ENCODE peak calls at places on chromosomes 1 and 21, in seven cellular contexts. A is AG04450; B is astrocyte of the spinal cord; Q is HCT116; U is mesendoderm; M is activated CD8-positive, alpha-beta memory T cell treated with anti-CD3 and anti-CD28 coated beads for 24 hours; E is NK-92 treated with Interleukin-12 subunit alpha and Interleukin-12 subunit beta, amount 100 ng/mL, for 24 hours. D is an unnamed sample.

GRCh38 chr1:209389258-209389657 is 194.3 kb upstream of the CAMK1G start:
- DNase-seq in A (peak), B (peak), Q (peak), U (peak), M (no peak), E (no peak), D (no peak)

GRCh38 chr1:160672118-160672517 is 25.3 kb upstream of the SLAMF1 start:
- DNase-seq in A (no peak), B (no peak), Q (no peak), U (peak), M (no peak), E (no peak), D (no peak)

GRCh38 chr1:118116401-118116800 is 68.6 kb downstream of the SPAG17 start:
- DNase-seq in A (no peak), B (no peak), Q (no peak), U (no peak), M (no peak), E (no peak), D (no peak)

GRCh38 chr1:163055531-163055930 is 13.6 kb upstream of the RGS4 start:
- DNase-seq in A (no peak), B (no peak), Q (no peak), U (peak), M (no peak), E (no peak), D (peak)

GRCh38 chr1:204011426-204011825 is 61.5 kb upstream of the SOX13 start:
- DNase-seq in A (no peak), B (no peak), Q (no peak), U (no peak), M (no peak), E (no peak), D (no peak)

GRCh38 chr1:10152709-10153284 is 57.6 kb upstream of the KIF1B start:
- DNase-seq in A (peak), B (peak), Q (peak), U (peak), M (peak), E (no peak), D (peak)

GRCh38 chr1:38037481-38037939 is 9.1 kb downstream of the POU3F1 start:
- DNase-seq in A (no peak), B (no peak), Q (no peak), U (no peak), M (no peak), E (no peak), D (no peak)

GRCh38 chr1:186536272-186536905 is 75.5 kb upstream of the PDC start:
- DNase-seq in A (no peak), B (peak), Q (no peak), U (no peak), M (no peak), E (no peak), D (no peak)

GRCh38 chr1:192261476-192261875 is 55.3 kb upstream of the RGS21 start:
- DNase-seq in A (no peak), B (no peak), Q (no peak), U (no peak), M (no peak), E (no peak), D (no peak)

GRCh38 chr1:229402993-229403392 is 30.9 kb downstream of the ACTA1 start:
- DNase-seq in A (no peak), B (no peak), Q (no peak), U (no peak), M (no peak), E (no peak), D (no peak)

GRCh38 chr21:16583567-16583966 is 853.8 kb downstream of the USP25 start:
- DNase-seq in A (no peak), B (no peak), Q (no peak), U (no peak), M (no peak), E (no peak), D (no peak)

GRCh38 chr1:162369571-162369970 is 7.1 kb downstream of the SPATA46 start:
- DNase-seq in A (no peak), B (no peak), Q (no peak), U (no peak), M (no peak), E (no peak), D (no peak)

GRCh38 chr1:244391761-244392160 is 59.9 kb downstream of the ADSS2 start:
- DNase-seq in A (no peak), B (peak), Q (no peak), U (peak), M (no peak), E (no peak), D (no peak)

GRCh38 chr1:180183426-180183825 is 28.8 kb downstream of the QSOX1 start:
- DNase-seq in A (no peak), B (no peak), Q (no peak), U (no peak), M (no peak), E (no peak), D (no peak)

GRCh38 chr1:85296980-85297379 is 20.5 kb upstream of the BCL10 start:
- DNase-seq in A (no peak), B (peak), Q (no peak), U (no peak), M (no peak), E (no peak), D (no peak)

GRCh38 chr1:55679971-55680370 is 464.8 kb upstream of the USP24 start:
- DNase-seq in A (peak), B (peak), Q (no peak), U (no peak), M (no peak), E (no peak), D (no peak)

GRCh38 chr1:37439672-37439995 is 34.7 kb upstream of the ZC3H12A start:
- DNase-seq in A (no peak), B (no peak), Q (no peak), U (no peak), M (no peak), E (no peak), D (no peak)

GRCh38 chr21:37821791-37822450 is 94.3 kb downstream of the KCNJ6 start:
- DNase-seq in A (no peak), B (no peak), Q (no peak), U (no peak), M (no peak), E (no peak), D (no peak)

GRCh38 chr1:24586970-24587820 is 31.3 kb downstream of the NCMAP start:
- DNase-seq in A (peak), B (peak), Q (peak), U (peak), M (peak), E (no peak), D (peak)

GRCh38 chr1:187033721-187034120 is 205.0 kb downstream of the PLA2G4A start:
- DNase-seq in A (no peak), B (no peak), Q (no peak), U (no peak), M (no peak), E (no peak), D (no peak)

GRCh38 chr1:106768077-106768476 is 288.4 kb upstream of the PRMT6 start:
- DNase-seq in A (no peak), B (no peak), Q (no peak), U (no peak), M (no peak), E (no peak), D (no peak)

GRCh38 chr1:93437976-93438605 is 9.8 kb upstream of the FNBP1L start:
- DNase-seq in A (peak), B (peak), Q (no peak), U (peak), M (no peak), E (no peak), D (peak)

GRCh38 chr1:48823161-48823560 is 46.5 kb upstream of the BEND5 start:
- DNase-seq in A (no peak), B (no peak), Q (no peak), U (no peak), M (no peak), E (no peak), D (peak)

GRCh38 chr1:168552961-168553360 is 9.2 kb upstream of the XCL2 start:
- DNase-seq in A (no peak), B (no peak), Q (no peak), U (no peak), M (no peak), E (no peak), D (no peak)

GRCh38 chr1:118974641-118975040 is 13.5 kb downstream of the TBX15 start:
- DNase-seq in A (no peak), B (no peak), Q (no peak), U (no peak), M (no peak), E (no peak), D (no peak)

GRCh38 chr21:46437511-46437910 is 21.2 kb upstream of the DIP2A start:
- DNase-seq in A (no peak), B (no peak), Q (no peak), U (no peak), M (no peak), E (no peak), D (no peak)

D was measured in NCI-H2029 treated with DMSO at 0.1 percent for 48 hours.